ENCODE peak calls at places on chromosomes 5 and 9, in four cellular contexts. Y, M, G and U are unnamed samples.

GRCh38 chr5:39138892-39139291 is 64.7 kb upstream of the RICTOR start:
- DNase-seq in G (no peak), M (peak), Y (no peak), U (peak)

GRCh38 chr5:29800752-29801151 is 1392.7 kb upstream of the CDH6 start:
- DNase-seq in G (no peak), Y (no peak), M (no peak), U (no peak)

GRCh38 chr9:121633736-121634135 is 17.7 kb upstream of the DAB2IP start:
- DNase-seq in G (no peak), M (no peak), Y (no peak), U (no peak)

GRCh38 chr9:33393581-33393980 is 8.8 kb downstream of the AQP7 start:
- DNase-seq in Y (no peak), M (no peak), G (no peak), U (no peak)

GRCh38 chr5:147404706-147405105 is 105.2 kb downstream of the DPYSL3 start:
- DNase-seq in M (no peak), G (no peak), Y (no peak), U (no peak)

GRCh38 chr9:86591472-86591871 is 237.3 kb upstream of the TUT7 start:
- DNase-seq in Y (no peak), M (no peak), G (no peak), U (no peak)

GRCh38 chr5:123512631-123513461 is 869 bp downstream of the CSNK1G3 start:
- DNase-seq in M (peak), G (peak), Y (peak), U (peak)

GRCh38 chr5:40502736-40503135 is 177.0 kb upstream of the PTGER4 start:
- DNase-seq in M (no peak), Y (no peak), G (no peak), U (no peak)

GRCh38 chr5:51279983-51280382 is 103.3 kb upstream of the ISL1 start:
- DNase-seq in M (no peak), Y (no peak), G (no peak), U (no peak)

GRCh38 chr9:91736898-91737601 is 213.0 kb downstream of the ROR2 start:
- DNase-seq in Y (no peak), M (no peak), G (no peak), U (no peak)

GRCh38 chr5:77645158-77645994 is 6.9 kb upstream of the OTP start:
- DNase-seq in G (no peak), Y (no peak), M (no peak), U (no peak)

GRCh38 chr9:114902773-114903589 is 27.4 kb downstream of the TNFSF8 start:
- DNase-seq in Y (no peak), M (peak), G (no peak), U (peak)

GRCh38 chr5:178547753-178548415 is 42.3 kb downstream of the COL23A1 start:
- DNase-seq in M (no peak), Y (no peak), G (no peak), U (no peak)

GRCh38 chr9:76901801-76902200 is 4.1 kb downstream of the PRUNE2 start:
- DNase-seq in Y (no peak), G (no peak), M (no peak), U (no peak)

GRCh38 chr5:180084638-180085561 is 13.3 kb upstream of the RNF130 start:
- DNase-seq in Y (peak), M (no peak), G (no peak), U (no peak)

GRCh38 chr5:132215329-132215728 is 12.3 kb downstream of the P4HA2 start:
- DNase-seq in Y (no peak), G (peak), M (peak), U (peak)

GRCh38 chr9:13568446-13568845 is 289.0 kb upstream of the MPDZ start:
- DNase-seq in M (peak), G (no peak), Y (no peak), U (no peak)

GRCh38 chr9:19677929-19678328 is 110.9 kb downstream of the SLC24A2 start:
- DNase-seq in G (no peak), Y (no peak), M (no peak), U (no peak)

GRCh38 chr5:74241751-74242140 is 398.8 kb downstream of the ENC1 start:
- DNase-seq in M (peak), G (no peak), Y (no peak), U (no peak)

GRCh38 chr9:76866689-76867088 is 39.2 kb downstream of the PRUNE2 start:
- DNase-seq in M (peak), Y (no peak), G (no peak), U (peak)

GRCh38 chr9:18587988-18588387 is 114.0 kb downstream of the ADAMTSL1 start:
- DNase-seq in G (no peak), Y (no peak), M (peak), U (peak)

GRCh38 chr9:126658964-126659555 is 45.3 kb downstream of the LMX1B start:
- DNase-seq in M (no peak), Y (no peak), G (no peak), U (no peak)

GRCh38 chr5:24786108-24786507 is 141.3 kb upstream of the CDH10 start:
- DNase-seq in M (no peak), G (no peak), Y (no peak), U (no peak)

GRCh38 chr5:128669803-128670202 is 131.8 kb upstream of the FBN2 start:
- DNase-seq in G (no peak), M (peak), Y (no peak), U (peak)

GRCh38 chr9:131709741-131710499 is 30.0 kb downstream of the RAPGEF1 start:
- DNase-seq in Y (no peak), G (no peak), M (peak), U (peak)

GRCh38 chr9:135275163-135275925 is 187.9 kb downstream of the OLFM1 start:
- DNase-seq in G (no peak), M (no peak), Y (no peak), U (no peak)

GRCh38 chr5:125719681-125720676 is 703.2 kb upstream of the GRAMD2B start:
- DNase-seq in G (no peak), M (peak), Y (no peak), U (peak)

GRCh38 chr5:83322273-83322924 is 149.1 kb upstream of the VCAN start:
- DNase-seq in Y (no peak), G (no peak), M (peak), U (peak)

GRCh38 chr9:93820667-93821306 is 134.4 kb downstream of the BARX1 start:
- DNase-seq in G (no peak), M (no peak), Y (no peak), U (no peak)

GRCh38 chr5:124240732-124241131 is 505.7 kb downstream of the ZNF608 start:
- DNase-seq in G (no peak), Y (no peak), M (no peak), U (no peak)

GRCh38 chr9:97046228-97046627 is 7.3 kb upstream of the CTSV start:
- DNase-seq in G (no peak), Y (no peak), M (peak), U (peak)

GRCh38 chr5:157821822-157822622 is 36.9 kb downstream of the CLINT1 start:
- DNase-seq in Y (peak), G (no peak), M (peak), U (peak)

GRCh38 chr5:181173420-181174342 is 26.3 kb downstream of the OR2V2 start:
- DNase-seq in M (peak), G (no peak), Y (peak), U (peak)

GRCh38 chr5:72667708-72668107 is 148.8 kb upstream of the TNPO1 start:
- DNase-seq in G (no peak), M (no peak), Y (no peak), U (no peak)

GRCh38 chr5:72673180-72673579 is 143.3 kb upstream of the TNPO1 start:
- DNase-seq in M (no peak), G (no peak), Y (no peak), U (no peak)

GRCh38 chr5:72677447-72677846 is 139.0 kb upstream of the TNPO1 start:
- DNase-seq in G (no peak), Y (no peak), M (no peak), U (no peak)

GRCh38 chr5:72673623-72674022 is 142.8 kb upstream of the TNPO1 start:
- DNase-seq in Y (no peak), M (no peak), G (no peak), U (no peak)
- TF ChIP-seq CTCF in Y (no peak), M (no peak), G (no peak), U (no peak)

DNA sequence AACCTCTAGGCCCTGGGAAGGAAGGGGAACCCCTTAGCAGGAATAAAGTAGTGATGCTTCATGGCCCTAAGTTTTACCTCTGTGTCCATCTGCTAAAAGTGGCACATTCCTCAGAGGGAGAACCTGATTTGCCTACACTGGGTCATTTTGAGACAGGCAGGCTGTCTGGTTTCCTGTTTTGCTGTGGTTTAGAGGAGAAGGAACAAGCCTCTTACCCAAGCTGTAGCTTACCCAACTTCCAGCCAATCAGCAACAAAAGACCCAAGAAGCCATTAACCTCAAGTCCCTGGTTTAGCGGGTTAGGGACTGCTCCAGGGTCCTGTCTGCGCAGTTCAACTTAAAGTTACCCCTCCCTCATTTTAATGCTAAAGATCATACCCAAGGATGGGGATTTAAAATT is 411.0 kb downstream of the MAT2B start:
- DNase-seq in G (no peak), Y (peak), M (peak), U (peak)
- H3K4me3 ChIP-seq in G (no peak), Y (no peak), M (no peak), U (no peak)

GRCh38 chr5:140174014-140174413 is 974 bp upstream of the CYSTM1 start:
- DNase-seq in Y (no peak), M (no peak), G (no peak), U (no peak)

GRCh38 chr5:140178082-140178410 is 3.1 kb downstream of the CYSTM1 start:
- DNase-seq in Y (no peak), M (no peak), G (no peak), U (no peak)

GRCh38 chr5:140174472-140175366 is at the start of gene CYSTM1:
- DNase-seq in M (peak), G (peak), Y (peak), U (peak)

GRCh38 chr5:140176028-140176382 is 1.0 kb downstream of the CYSTM1 start:
- DNase-seq in G (no peak), Y (no peak), M (no peak), U (no peak)

DNA sequence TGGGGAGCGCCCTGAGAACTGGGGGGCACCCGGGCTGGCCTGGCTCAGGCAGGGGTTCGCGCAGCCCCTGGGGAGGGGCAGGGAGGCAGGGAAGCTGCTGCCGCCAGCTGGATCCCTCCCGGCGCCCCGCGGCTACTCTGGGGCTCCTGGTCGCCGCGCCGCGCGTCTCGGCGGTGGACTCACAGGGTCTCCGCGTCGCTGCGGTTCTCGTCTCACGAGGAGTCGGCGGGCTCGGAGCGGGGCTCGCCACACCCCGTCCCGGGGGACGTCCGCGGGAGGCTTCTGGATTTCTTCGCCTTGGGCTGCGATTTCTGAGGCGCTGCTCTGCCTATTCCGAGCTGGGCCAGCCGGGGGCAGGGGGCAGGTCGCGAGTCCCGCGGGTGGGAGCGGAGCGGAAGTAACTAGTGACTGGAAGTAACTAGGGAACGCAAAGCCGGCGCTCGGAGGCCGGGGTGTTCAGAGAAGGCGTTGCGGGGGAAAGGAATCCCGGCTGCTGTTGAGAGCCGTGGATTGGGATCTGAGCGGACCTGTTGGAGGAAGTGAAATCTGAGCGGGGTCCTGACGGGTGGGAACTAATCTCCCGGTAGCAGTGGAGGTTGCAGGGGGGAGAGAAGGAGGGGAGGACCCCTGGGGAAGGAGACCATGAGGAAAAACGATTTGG is 509 bp downstream of the CYSTM1 start:
- DNase-seq in G (peak), M (peak), Y (peak), U (peak)
- TF ChIP-seq CTCF in G (no peak), M (peak), Y (no peak), U (peak)

DNA sequence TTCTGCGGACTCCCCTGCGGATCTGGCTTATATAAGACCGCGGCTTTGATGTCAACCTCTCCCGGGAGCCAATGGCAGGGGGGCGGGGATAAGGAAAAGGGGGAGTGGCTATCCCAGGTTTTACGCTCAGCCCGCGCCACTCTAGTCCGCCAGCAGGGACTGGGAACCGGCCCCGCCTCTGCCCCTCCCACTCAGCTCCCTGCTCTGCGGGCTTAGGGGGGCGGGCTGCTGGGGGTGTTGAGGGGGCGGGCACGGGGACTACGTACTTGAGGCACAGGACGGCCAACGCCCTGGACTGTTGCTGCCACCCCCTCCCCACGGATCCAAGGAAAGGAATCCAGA is at the start of gene HAND1:
- DNase-seq in M (no peak), Y (no peak), G (no peak), U (no peak)
- H3K4me3 ChIP-seq in M (no peak), Y (no peak), G (peak), U (no peak)

DNA sequence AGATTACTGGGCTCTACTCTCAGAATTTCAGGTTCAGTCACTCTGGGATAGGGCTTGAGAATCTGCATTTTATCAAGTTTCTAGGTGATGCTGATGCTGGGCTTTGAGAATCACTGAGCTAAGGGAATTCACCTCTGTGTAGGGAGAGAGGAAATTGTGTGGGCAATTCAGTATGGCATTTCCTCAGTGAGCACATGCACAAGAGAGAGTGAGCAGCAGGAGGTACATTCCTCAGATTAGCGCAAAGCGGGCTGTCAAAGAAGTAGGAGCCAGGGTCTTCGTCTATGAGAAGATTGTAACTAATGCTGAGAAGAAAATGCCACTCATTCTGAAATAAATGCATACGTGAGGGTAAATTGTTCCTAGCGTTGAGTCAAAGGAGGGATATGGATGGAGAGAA is 175.9 kb downstream of the KIF4B start:
- DNase-seq in M (no peak), Y (no peak), G (no peak), U (no peak)
- TF ChIP-seq CTCF in M (no peak), Y (no peak), G (no peak), U (no peak)